ENCODE peak calls at places on chromosomes 3 and 15, in five cellular contexts. Y is left colon, U is nucleus accumbens, T is lower lobe of right lung, M is M059J. A is an unnamed sample.

GRCh38 chr15:83843511-83843910 is 189.6 kb downstream of the ADAMTSL3 start:
- DNase-seq in U (no peak), Y (no peak), M (no peak), T (no peak), A (no peak)

GRCh38 chr3:182697345-182697919 is 95.9 kb upstream of the ATP11B start:
- DNase-seq in T (no peak), Y (no peak), U (no peak), M (no peak), A (no peak)

GRCh38 chr3:53085476-53085875 is 39.6 kb upstream of the SFMBT1 start:
- DNase-seq in M (no peak), Y (no peak), U (no peak), T (no peak), A (no peak)

GRCh38 chr3:160133757-160134156 is 91.5 kb upstream of the C3orf80 start:
- DNase-seq in T (no peak), M (peak), Y (no peak), U (no peak), A (no peak)

GRCh38 chr15:94383706-94384105 is 152.3 kb downstream of the MCTP2 start:
- DNase-seq in T (no peak), U (no peak), M (peak), Y (no peak), A (no peak)

GRCh38 chr15:47794266-47794914 is 77.1 kb downstream of the SEMA6D start:
- DNase-seq in M (peak), Y (no peak), U (no peak), T (no peak), A (no peak)

GRCh38 chr3:173711619-173712018 is 314.1 kb downstream of the NLGN1 start:
- DNase-seq in M (peak), Y (no peak), T (no peak), U (no peak), A (no peak)

GRCh38 chr15:80999623-81000036 is 1.1 kb upstream of the TLNRD1 start:
- DNase-seq in M (no peak), T (peak), U (no peak), Y (peak), A (no peak)

GRCh38 chr3:100993309-100993708 is at the start of gene ABI3BP:
- DNase-seq in Y (peak), U (peak), M (peak), T (peak), A (no peak)

GRCh38 chr15:47719730-47720129 is 2.4 kb downstream of the SEMA6D start:
- DNase-seq in T (no peak), M (no peak), U (no peak), Y (no peak), A (no peak)

GRCh38 chr15:101445562-101446526 is 43.7 kb downstream of the PCSK6 start:
- DNase-seq in T (no peak), M (peak), U (no peak), Y (no peak), A (no peak)

GRCh38 chr3:13251166-13251892 is 168.8 kb downstream of the NUP210 start:
- DNase-seq in T (no peak), U (no peak), M (no peak), Y (no peak), A (no peak)

GRCh38 chr3:170809975-170810357 is 60.0 kb downstream of the RPL22L1 start:
- DNase-seq in Y (no peak), M (peak), U (no peak), T (no peak), A (no peak)

GRCh38 chr3:52670621-52671521 is 14.8 kb downstream of the PBRM1 start:
- DNase-seq in M (peak), T (no peak), Y (no peak), U (no peak), A (no peak)

GRCh38 chr15:90141646-90142045 is 39.4 kb upstream of the IDH2 start:
- DNase-seq in M (peak), Y (no peak), T (no peak), U (no peak), A (no peak)

A was measured in midbrain.